ENCODE peak calls at places on chromosomes 6 and 20, in four cellular contexts. W is mammary epithelial cell, A is NCI-H1092, S is mucosa of gallbladder. G is an unnamed sample.

GRCh38 chr6:131924881-131925474 is 26.2 kb downstream of the CCN2 start:
- DNase-seq in W (peak; percentile 37), S (no peak), A (no peak), G (no peak)

GRCh38 chr6:129102741-129103140 is 219.8 kb downstream of the LAMA2 start:
- DNase-seq in W (no peak), S (peak; percentile 40), A (no peak), G (no peak)

GRCh38 chr20:21323640-21324039 is 20.5 kb downstream of the XRN2 start:
- DNase-seq in W (peak; percentile 84), A (no peak), S (no peak), G (no peak)

GRCh38 chr20:51531141-51531710 is 11.3 kb downstream of the NFATC2 start:
- DNase-seq in W (peak; percentile 96), S (no peak), A (no peak), G (no peak)

GRCh38 chr6:134657751-134658522 is 292.0 kb downstream of the ALDH8A1 start:
- DNase-seq in A (no peak), S (no peak), W (peak; percentile 52), G (no peak)

GRCh38 chr6:132399376-132400074 is 1.8 kb downstream of the MOXD1 start:
- DNase-seq in W (peak; percentile 49), A (no peak), S (no peak), G (no peak)

GRCh38 chr20:40489886-40490285 is 199.2 kb downstream of the MAFB start:
- DNase-seq in A (no peak), W (peak; percentile 89), S (no peak), G (no peak)

GRCh38 chr20:45771182-45771759 is 20.4 kb downstream of the WFDC3 start:
- DNase-seq in S (peak; percentile 85), A (peak; percentile 57), W (peak; percentile 60), G (peak; percentile 87)

GRCh38 chr6:5068153-5068751 is 16.9 kb upstream of the PPP1R3G start:
- DNase-seq in W (no peak), A (no peak), S (peak; percentile 55), G (no peak)

GRCh38 chr6:165848099-165848461 is 185.0 kb upstream of the PDE10A start:
- DNase-seq in S (no peak), A (no peak), W (no peak), G (peak; percentile 55)

GRCh38 chr6:13696226-13696625 is 15.4 kb downstream of the RANBP9 start:
- DNase-seq in W (peak; percentile 2), S (no peak), A (no peak), G (no peak)

GRCh38 chr6:44498436-44498835 is 110.9 kb downstream of the CDC5L start:
- DNase-seq in S (no peak), W (no peak), A (no peak), G (no peak)

GRCh38 chr6:165636415-165637048 is 26.5 kb downstream of the PDE10A start:
- DNase-seq in W (no peak), S (no peak), A (no peak), G (peak; percentile 31)